ENCODE peak calls at places on chromosome 15, in four cellular contexts. One of them, this sample, is unnamed.

GRCh38 chr15:51366911-51367310 is 25.5 kb downstream of the GLDN start:
- DNase-seq in endothelial cell of umbilical vein: no peak
- DNase-seq in ovary: peak; percentile 50
- DNase-seq in HepG2: no peak
- DNase-seq in this sample: no peak

GRCh38 chr15:80997692-80998091 is 3.0 kb upstream of the TLNRD1 start:
- DNase-seq in endothelial cell of umbilical vein: no peak
- DNase-seq in ovary: no peak
- DNase-seq in HepG2: no peak
- DNase-seq in this sample: no peak

GRCh38 chr15:81357178-81357686 is 16.8 kb downstream of the TMC3 start:
- DNase-seq in endothelial cell of umbilical vein: no peak
- DNase-seq in ovary: no peak
- DNase-seq in HepG2: peak; percentile 1
- DNase-seq in this sample: no peak

GRCh38 chr15:89358755-89359439 is 24.3 kb upstream of the POLG start:
- DNase-seq in endothelial cell of umbilical vein: peak; percentile 88
- DNase-seq in ovary: peak; percentile 73
- DNase-seq in HepG2: peak; percentile 41
- DNase-seq in this sample: peak; percentile 80

GRCh38 chr15:69493406-69493805 is 40.8 kb downstream of the RPLP1 start:
- DNase-seq in endothelial cell of umbilical vein: no peak
- DNase-seq in ovary: no peak
- DNase-seq in HepG2: no peak
- DNase-seq in this sample: peak; percentile 43

GRCh38 chr15:90423920-90424319 is 35.9 kb downstream of the IQGAP1 start:
- DNase-seq in endothelial cell of umbilical vein: no peak
- DNase-seq in ovary: no peak
- DNase-seq in HepG2: no peak
- DNase-seq in this sample: no peak

GRCh38 chr15:78255421-78256043 is 8.8 kb upstream of the DNAJA4 start:
- DNase-seq in endothelial cell of umbilical vein: no peak
- DNase-seq in ovary: no peak
- DNase-seq in HepG2: no peak
- DNase-seq in this sample: no peak

GRCh38 chr15:56086566-56086965 is 93.2 kb upstream of the NEDD4 start:
- DNase-seq in endothelial cell of umbilical vein: no peak
- DNase-seq in ovary: no peak
- DNase-seq in HepG2: no peak
- DNase-seq in this sample: no peak

GRCh38 chr15:81071130-81071529 is 62.9 kb upstream of the CFAP161 start:
- DNase-seq in endothelial cell of umbilical vein: peak; percentile 85
- DNase-seq in ovary: no peak
- DNase-seq in HepG2: no peak
- DNase-seq in this sample: no peak

GRCh38 chr15:60777558-60777957 is 298.6 kb upstream of the ICE2 start:
- DNase-seq in endothelial cell of umbilical vein: no peak
- DNase-seq in ovary: no peak
- DNase-seq in HepG2: no peak
- DNase-seq in this sample: no peak

GRCh38 chr15:80163217-80163616 is 10.4 kb downstream of the FAH start:
- DNase-seq in endothelial cell of umbilical vein: no peak
- DNase-seq in ovary: no peak
- DNase-seq in HepG2: no peak
- DNase-seq in this sample: peak; percentile 45

GRCh38 chr15:85750319-85750806 is 44.4 kb downstream of the KLHL25 start:
- DNase-seq in endothelial cell of umbilical vein: no peak
- DNase-seq in ovary: peak; percentile 74
- DNase-seq in HepG2: no peak
- DNase-seq in this sample: peak; percentile 81

DNA sequence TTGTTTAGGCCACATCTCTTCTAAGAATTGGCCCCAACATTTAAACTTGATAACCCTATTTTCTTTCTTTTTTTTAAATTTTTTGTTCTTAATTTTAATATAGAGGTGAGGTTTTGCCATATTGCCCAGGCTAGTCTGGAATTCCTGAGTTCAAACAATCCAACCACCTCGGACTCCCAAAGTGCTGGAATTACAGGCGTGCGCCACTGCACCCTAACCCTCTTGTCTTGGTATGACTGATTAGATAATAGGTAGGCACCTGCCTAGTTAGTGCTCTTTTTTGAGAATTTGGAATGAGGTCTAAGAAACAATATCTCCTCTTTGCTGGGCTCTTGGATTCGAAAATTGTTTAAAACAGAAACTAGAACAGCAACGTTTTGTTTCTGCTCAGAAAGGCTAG is 116.4 kb upstream of the GOLGA6L6 start:
- DNase-seq in endothelial cell of umbilical vein: no peak
- DNase-seq in ovary: no peak
- DNase-seq in HepG2: no peak
- DNase-seq in this sample: no peak
- TF ChIP-seq CTCF in endothelial cell of umbilical vein: no peak
- TF ChIP-seq CTCF in ovary: no peak
- TF ChIP-seq CTCF in HepG2: no peak
- TF ChIP-seq CTCF in this sample: no peak

GRCh38 chr15:67120839-67121540 is 55.6 kb downstream of the SMAD3 start:
- DNase-seq in endothelial cell of umbilical vein: peak; percentile 98
- DNase-seq in ovary: peak; percentile 92
- DNase-seq in HepG2: no peak
- DNase-seq in this sample: peak; percentile 94
- TF ChIP-seq POLR2A in endothelial cell of umbilical vein: no peak
- TF ChIP-seq POLR2A in ovary: peak; percentile 59
- TF ChIP-seq POLR2A in HepG2: no peak
- TF ChIP-seq POLR2A in this sample: no peak

GRCh38 chr15:95574053-95574452 is 756.4 kb upstream of the NR2F2 start:
- DNase-seq in endothelial cell of umbilical vein: no peak
- DNase-seq in ovary: no peak
- DNase-seq in HepG2: no peak
- DNase-seq in this sample: no peak

GRCh38 chr15:95581595-95581994 is 748.9 kb upstream of the NR2F2 start:
- DNase-seq in endothelial cell of umbilical vein: no peak
- DNase-seq in ovary: no peak
- DNase-seq in HepG2: no peak
- DNase-seq in this sample: no peak

DNA sequence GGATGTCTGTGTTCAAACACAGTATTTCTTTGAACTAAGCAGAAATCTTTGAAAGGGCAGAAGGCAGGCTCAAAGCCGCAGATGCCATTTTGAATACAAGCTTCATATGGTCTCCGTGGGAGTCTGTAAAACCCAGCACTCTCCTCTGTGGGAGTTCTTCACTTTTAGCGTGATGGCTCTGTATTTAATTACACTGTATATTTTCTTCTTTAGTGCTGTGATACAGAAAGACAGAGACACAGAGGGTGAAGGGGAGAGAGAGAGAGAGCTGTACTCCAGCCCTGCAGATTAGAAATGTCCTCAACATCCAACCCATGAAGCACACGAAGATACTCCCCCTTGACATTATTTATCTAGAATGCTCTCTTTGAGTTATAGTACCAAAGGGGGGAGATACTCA is 752.6 kb upstream of the NR2F2 start:
- DNase-seq in endothelial cell of umbilical vein: no peak
- DNase-seq in ovary: no peak
- DNase-seq in HepG2: no peak
- DNase-seq in this sample: no peak
- H3K4me1 ChIP-seq in endothelial cell of umbilical vein: no peaks in the 10 kb centered on the region
- H3K4me1 ChIP-seq in ovary: no peaks in the 10 kb centered on the region
- H3K4me1 ChIP-seq in HepG2: no peaks in the 10 kb centered on the region
- H3K4me1 ChIP-seq in this sample: no peaks in the 10 kb centered on the region

DNA sequence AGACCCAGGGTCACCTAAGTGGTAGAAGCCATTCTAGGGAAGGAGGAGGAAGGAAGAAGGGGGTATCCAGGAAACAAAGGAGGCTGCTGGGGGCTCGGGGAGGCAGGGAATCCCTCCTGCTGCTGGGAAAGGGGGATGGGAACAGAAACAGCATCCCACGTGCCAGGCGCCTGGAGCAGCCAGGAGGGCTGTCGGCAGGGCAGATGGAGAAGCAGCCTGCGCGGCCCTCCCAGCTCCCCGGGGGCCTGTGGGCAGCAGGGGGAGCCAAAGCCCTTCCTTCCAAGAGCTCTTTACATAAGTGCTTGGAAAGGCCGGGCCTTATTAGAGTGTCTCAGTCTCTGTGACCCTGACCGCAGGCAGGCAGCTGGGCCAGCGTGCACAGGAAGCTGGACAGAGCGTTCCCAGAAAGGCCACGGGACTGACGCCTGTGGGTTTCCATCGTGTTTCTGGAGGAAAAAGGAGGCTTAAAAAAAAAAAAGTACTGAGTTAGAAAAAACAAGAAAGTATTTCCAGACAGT is 24.8 kb downstream of the LOXL1 start:
- DNase-seq in endothelial cell of umbilical vein: peak; percentile 98
- DNase-seq in ovary: peak; percentile 96
- DNase-seq in HepG2: peak; percentile 83
- DNase-seq in this sample: peak; percentile 91
- TF ChIP-seq CTCF in endothelial cell of umbilical vein: peak; percentile 95
- TF ChIP-seq CTCF in ovary: peak; percentile 88
- TF ChIP-seq CTCF in HepG2: peak; percentile 90
- TF ChIP-seq CTCF in this sample: peak; percentile 57

GRCh38 chr15:32029862-32030781 is at the start of gene CHRNA7:
- DNase-seq in endothelial cell of umbilical vein: peak; percentile 19
- DNase-seq in ovary: peak; percentile 66
- DNase-seq in HepG2: peak; percentile 12
- DNase-seq in this sample: no peak
- TF ChIP-seq POLR2A in endothelial cell of umbilical vein: no peak
- TF ChIP-seq POLR2A in ovary: no peak
- TF ChIP-seq POLR2A in HepG2: no peak
- TF ChIP-seq POLR2A in this sample: no peak

DNA sequence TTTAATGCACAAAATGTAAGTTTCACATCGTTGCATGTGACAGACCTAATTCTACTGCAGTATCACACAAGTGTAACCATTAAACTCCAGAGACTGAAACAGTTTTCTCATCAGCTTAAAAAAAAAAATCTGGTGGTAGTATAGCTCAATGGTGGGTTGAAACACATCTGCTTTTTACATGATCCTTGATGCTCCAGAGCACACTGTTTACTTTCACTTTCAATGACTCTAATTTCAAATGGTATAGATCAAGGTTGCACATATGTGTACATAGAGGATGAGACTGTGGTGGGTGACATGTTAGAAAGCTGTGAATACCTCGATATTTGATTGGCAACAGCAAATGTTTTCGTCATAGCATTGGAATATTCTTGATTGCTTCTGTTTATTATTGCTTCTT is 22.4 kb downstream of the MCTP2 start:
- DNase-seq in endothelial cell of umbilical vein: no peak
- DNase-seq in ovary: no peak
- DNase-seq in HepG2: no peak
- DNase-seq in this sample: no peak
- H3K4me1 ChIP-seq in endothelial cell of umbilical vein: no peaks in the 10 kb centered on the region
- H3K4me1 ChIP-seq in ovary: no peaks in the 10 kb centered on the region
- H3K4me1 ChIP-seq in HepG2: peaks cover 85% of the 10 kb centered on the region
- H3K4me1 ChIP-seq in this sample: peaks cover 3% of the 10 kb centered on the region

GRCh38 chr15:74123685-74124084 is 6.7 kb upstream of the ISLR2 start:
- DNase-seq in endothelial cell of umbilical vein: no peak
- DNase-seq in ovary: no peak
- DNase-seq in HepG2: no peak
- DNase-seq in this sample: no peak
- TF ChIP-seq CTCF in endothelial cell of umbilical vein: no peak
- TF ChIP-seq CTCF in ovary: no peak
- TF ChIP-seq CTCF in HepG2: no peak
- TF ChIP-seq CTCF in this sample: no peak

This sample was measured in suprapubic skin.